ENCODE peak calls at places on chromosomes 16 and 17, in ten cellular contexts. H, Q, U, M, V, N, Y, G, Z and L are unnamed samples.

GRCh38 chr17:45244725-45245656 is 16.9 kb downstream of the SPATA32 start:
- DNase-seq in H (no peak), Q (no peak), U (no peak), M (no peak), V (no peak), N (no peak), Y (no peak), G (no peak), Z (no peak), L (no peak)

GRCh38 chr17:67378444-67379250 is 1.6 kb downstream of the PITPNC1 start:
- DNase-seq in H (peak; percentile 93), Q (peak; percentile 55), U (peak; percentile 77), M (peak; percentile 63), V (peak; percentile 76), N (peak; percentile 64), Y (peak; percentile 84), G (peak; percentile 78), Z (peak; percentile 95), L (peak; percentile 84)

GRCh38 chr16:80718480-80719220 is 85.7 kb downstream of the CDYL2 start:
- DNase-seq in H (no peak), Q (no peak), U (no peak), M (no peak), V (no peak), N (peak; percentile 34), Y (no peak), G (no peak), Z (peak; percentile 50), L (no peak)

GRCh38 chr17:58066409-58066808 is 16.8 kb upstream of the DYNLL2 start:
- DNase-seq in H (no peak), Q (no peak), U (no peak), M (no peak), V (no peak), N (no peak), Y (no peak), G (no peak), Z (no peak), L (no peak)

GRCh38 chr16:66798162-66798561 is 3.2 kb downstream of the TERB1 start:
- DNase-seq in H (no peak), Q (no peak), U (no peak), M (no peak), V (no peak), N (peak; percentile 41), Y (no peak), G (no peak), Z (no peak), L (no peak)

GRCh38 chr17:79601604-79602420 is 9.0 kb downstream of the RBFOX3 start:
- DNase-seq in H (no peak), Q (no peak), U (no peak), M (no peak), V (no peak), N (no peak), Y (no peak), G (no peak), Z (no peak), L (no peak)

GRCh38 chr16:59047114-59047513 is 313.0 kb upstream of the GOT2 start:
- DNase-seq in H (no peak), Q (no peak), U (no peak), M (no peak), V (no peak), N (no peak), Y (no peak), G (no peak), Z (no peak), L (no peak)

GRCh38 chr17:68613739-68614298 is 12.7 kb upstream of the FAM20A start:
- DNase-seq in H (no peak), Q (no peak), U (no peak), M (peak; percentile 86), V (peak; percentile 31), N (no peak), Y (peak; percentile 71), G (no peak), Z (peak; percentile 89), L (no peak)

GRCh38 chr16:54171855-54172537 is 114.6 kb downstream of the IRX3 start:
- DNase-seq in H (no peak), Q (no peak), U (no peak), M (no peak), V (no peak), N (peak; percentile 30), Y (no peak), G (no peak), Z (no peak), L (no peak)

GRCh38 chr16:58459344-58460218 is 40.4 kb upstream of the NDRG4 start:
- DNase-seq in H (no peak), Q (no peak), U (no peak), M (no peak), V (no peak), N (peak; percentile 63), Y (no peak), G (no peak), Z (no peak), L (no peak)

GRCh38 chr17:49371178-49371834 is 9.3 kb upstream of the ZNF652 start:
- DNase-seq in H (no peak), Q (no peak), U (no peak), M (no peak), V (no peak), N (no peak), Y (no peak), G (no peak), Z (peak; percentile 98), L (no peak)

GRCh38 chr16:58509256-58510096 is 5.8 kb upstream of the SETD6 start:
- DNase-seq in H (peak; percentile 76), Q (no peak), U (no peak), M (no peak), V (no peak), N (no peak), Y (no peak), G (peak; percentile 2), Z (no peak), L (no peak)

GRCh38 chr17:77456951-77457548 is 316.3 kb downstream of the SEC14L1 start:
- DNase-seq in H (no peak), Q (no peak), U (no peak), M (no peak), V (no peak), N (no peak), Y (no peak), G (peak; percentile 54), Z (no peak), L (peak; percentile 64)
- TF ChIP-seq CTCF in H (no peak), Q (no peak), U (no peak), M (no peak), V (no peak), N (no peak), Y (no peak), G (no peak), Z (no peak), L (no peak)

DNA sequence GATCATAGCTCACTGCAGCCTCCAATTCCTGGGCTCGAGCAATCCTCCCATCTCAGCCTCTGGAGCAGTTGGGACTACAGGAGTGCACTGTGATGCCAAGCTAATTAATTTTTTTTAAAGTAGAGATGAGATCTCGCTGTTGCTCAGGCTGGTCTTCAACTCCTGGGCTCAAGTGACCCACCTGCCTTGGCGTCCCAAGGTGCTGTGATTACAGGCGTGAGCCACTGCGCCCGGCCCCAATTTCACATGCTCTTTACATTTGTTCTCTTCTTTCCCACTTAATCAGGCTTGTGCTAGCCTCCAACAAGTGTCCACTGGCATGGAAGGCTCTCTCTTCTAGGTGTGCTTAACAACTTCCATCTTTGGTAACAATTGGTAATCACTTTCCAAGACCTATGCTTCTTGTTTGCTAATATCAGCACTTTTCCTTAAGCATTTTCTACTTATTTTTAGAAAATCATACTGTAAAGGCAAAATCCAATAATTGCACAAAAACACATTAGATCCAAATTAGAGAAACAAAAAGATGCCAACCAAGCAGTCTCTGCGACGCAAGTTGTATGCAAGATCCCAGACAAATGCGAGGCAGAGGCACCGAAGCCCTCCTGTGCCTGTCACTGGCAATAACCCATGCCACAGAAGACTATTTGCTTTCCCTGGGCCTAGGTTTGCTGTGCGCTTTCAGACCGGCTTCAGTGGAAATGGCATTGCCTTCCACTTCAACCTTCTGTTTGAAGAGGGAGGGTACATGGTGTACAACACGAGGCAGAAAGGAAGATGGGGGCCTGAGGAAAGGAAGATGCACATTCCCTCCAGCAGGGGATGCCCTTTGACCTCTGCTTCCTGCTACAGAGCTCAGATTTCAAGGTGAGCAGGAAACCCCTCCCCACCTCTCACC is 52.6 kb downstream of the NOS2 start:
- DNase-seq in H (peak; percentile 70), Q (no peak), U (no peak), M (no peak), V (no peak), N (no peak), Y (no peak), G (no peak), Z (peak; percentile 86), L (no peak)
- TF ChIP-seq CTCF in H (peak; percentile 24), Q (no peak), U (peak; percentile 53), M (no peak), V (no peak), N (peak; percentile 70), Y (no peak), G (no peak), Z (peak; percentile 81), L (peak; percentile 62)

GRCh38 chr16:89946515-89946914 is 2.0 kb upstream of the DEF8 start:
- DNase-seq in H (no peak), Q (no peak), U (no peak), M (no peak), V (no peak), N (no peak), Y (no peak), G (no peak), Z (no peak), L (no peak)

GRCh38 chr16:89944773-89945172 is 3.8 kb upstream of the DEF8 start:
- DNase-seq in H (no peak), Q (no peak), U (no peak), M (no peak), V (no peak), N (no peak), Y (no peak), G (no peak), Z (no peak), L (no peak)

GRCh38 chr16:89949121-89949742 is 677 bp downstream of the DEF8 start:
- DNase-seq in H (no peak), Q (no peak), U (no peak), M (no peak), V (no peak), N (no peak), Y (no peak), G (no peak), Z (no peak), L (no peak)

GRCh38 chr16:89949756-89950155 is 1.2 kb downstream of the DEF8 start:
- DNase-seq in H (no peak), Q (no peak), U (no peak), M (no peak), V (no peak), N (no peak), Y (no peak), G (no peak), Z (no peak), L (no peak)

DNA sequence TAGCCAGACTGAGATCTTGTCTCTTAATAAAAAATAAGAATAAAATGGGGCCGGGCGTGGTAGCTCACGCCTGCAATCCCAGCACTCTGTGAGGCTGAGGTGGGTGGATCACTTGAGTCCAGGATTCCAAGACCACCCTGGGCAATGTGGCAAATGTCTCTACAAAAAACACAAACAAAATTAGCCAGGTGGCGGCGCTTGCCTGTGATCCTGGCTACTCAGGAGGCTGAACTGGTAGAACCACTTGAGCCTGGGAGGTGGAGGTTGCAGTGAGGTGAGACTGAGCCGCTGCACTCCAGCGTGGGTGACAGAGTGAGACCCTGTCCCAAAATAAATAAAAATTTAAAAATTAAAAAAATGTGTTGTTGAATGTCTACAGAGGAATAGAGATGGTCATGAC is 2.9 kb upstream of the DEF8 start:
- DNase-seq in H (no peak), Q (no peak), U (no peak), M (no peak), V (no peak), N (no peak), Y (no peak), G (no peak), Z (no peak), L (no peak)
- TF ChIP-seq CTCF in H (no peak), Q (no peak), U (peak; percentile 18), M (no peak), V (no peak), N (peak; percentile 12), Y (no peak), G (no peak), Z (peak; percentile 37), L (no peak)

GRCh38 chr17:48181653-48182052 is 74.1 kb downstream of the SNX11 start:
- DNase-seq in H (no peak), Q (no peak), U (no peak), M (no peak), V (no peak), N (peak; percentile 5), Y (no peak), G (no peak), Z (peak; percentile 70), L (no peak)
- TF ChIP-seq CTCF in H (peak; percentile 53), Q (no peak), U (peak; percentile 48), M (no peak), V (no peak), N (peak; percentile 66), Y (peak; percentile 27), G (no peak), Z (peak; percentile 81), L (peak; percentile 57)